ENCODE peak calls at places on chromosomes 7 and 10, in six cellular contexts. One of them, this sample, is unnamed.

GRCh38 chr7:152046531-152046930 is 21.1 kb downstream of the GALNT11 start:
- DNase-seq in GM23248: no peak
- DNase-seq in HCT116: no peak
- DNase-seq in PC-3: no peak
- DNase-seq in neural progenitor cell: no peak
- DNase-seq in SK-N-SH: no peak
- DNase-seq in this sample: no peak

GRCh38 chr7:26048663-26049062 is 103.3 kb upstream of the NFE2L3 start:
- DNase-seq in GM23248: no peak
- DNase-seq in HCT116: no peak
- DNase-seq in PC-3: no peak
- DNase-seq in neural progenitor cell: no peak
- DNase-seq in SK-N-SH: no peak
- DNase-seq in this sample: no peak

GRCh38 chr7:52168085-52168484 is 851.5 kb upstream of the COBL start:
- DNase-seq in GM23248: no peak
- DNase-seq in HCT116: no peak
- DNase-seq in PC-3: no peak
- DNase-seq in neural progenitor cell: peak
- DNase-seq in SK-N-SH: peak
- DNase-seq in this sample: no peak

GRCh38 chr10:72834183-72834825 is 59.2 kb upstream of the OIT3 start:
- DNase-seq in GM23248: peak
- DNase-seq in HCT116: peak
- DNase-seq in PC-3: peak
- DNase-seq in neural progenitor cell: peak
- DNase-seq in SK-N-SH: peak
- DNase-seq in this sample: peak

GRCh38 chr7:7562736-7563135 is 3.9 kb upstream of the MIOS start:
- DNase-seq in GM23248: peak
- DNase-seq in HCT116: no peak
- DNase-seq in PC-3: no peak
- DNase-seq in neural progenitor cell: no peak
- DNase-seq in SK-N-SH: no peak
- DNase-seq in this sample: no peak

GRCh38 chr10:72025400-72025799 is 61.2 kb downstream of the CHST3 start:
- DNase-seq in GM23248: no peak
- DNase-seq in HCT116: no peak
- DNase-seq in PC-3: no peak
- DNase-seq in neural progenitor cell: no peak
- DNase-seq in SK-N-SH: no peak
- DNase-seq in this sample: no peak

GRCh38 chr7:33905389-33906032 is at the start of gene BMPER:
- DNase-seq in GM23248: peak
- DNase-seq in HCT116: no peak
- DNase-seq in PC-3: peak
- DNase-seq in neural progenitor cell: peak
- DNase-seq in SK-N-SH: peak
- DNase-seq in this sample: peak

GRCh38 chr10:1531883-1532597 is 205.3 kb downstream of the ADARB2 start:
- DNase-seq in GM23248: no peak
- DNase-seq in HCT116: no peak
- DNase-seq in PC-3: no peak
- DNase-seq in neural progenitor cell: no peak
- DNase-seq in SK-N-SH: no peak
- DNase-seq in this sample: no peak

GRCh38 chr10:9274206-9274755 is 1219.8 kb downstream of the GATA3 start:
- DNase-seq in GM23248: no peak
- DNase-seq in HCT116: no peak
- DNase-seq in PC-3: no peak
- DNase-seq in neural progenitor cell: no peak
- DNase-seq in SK-N-SH: no peak
- DNase-seq in this sample: no peak

GRCh38 chr7:33982425-33982786 is 77.1 kb downstream of the BMPER start:
- DNase-seq in GM23248: peak
- DNase-seq in HCT116: peak
- DNase-seq in PC-3: peak
- DNase-seq in neural progenitor cell: peak
- DNase-seq in SK-N-SH: no peak
- DNase-seq in this sample: no peak

GRCh38 chr10:129075936-129076335 is 391.1 kb upstream of the MGMT start:
- DNase-seq in GM23248: no peak
- DNase-seq in HCT116: no peak
- DNase-seq in PC-3: no peak
- DNase-seq in neural progenitor cell: no peak
- DNase-seq in SK-N-SH: no peak
- DNase-seq in this sample: no peak

GRCh38 chr10:128927821-128928220 is 539.2 kb upstream of the MGMT start:
- DNase-seq in GM23248: no peak
- DNase-seq in HCT116: no peak
- DNase-seq in PC-3: no peak
- DNase-seq in neural progenitor cell: no peak
- DNase-seq in SK-N-SH: no peak
- DNase-seq in this sample: no peak

GRCh38 chr7:156450473-156450872 is 190.1 kb upstream of the RNF32 start:
- DNase-seq in GM23248: no peak
- DNase-seq in HCT116: no peak
- DNase-seq in PC-3: no peak
- DNase-seq in neural progenitor cell: no peak
- DNase-seq in SK-N-SH: no peak
- DNase-seq in this sample: no peak

GRCh38 chr7:37196631-37197030 is 252.0 kb downstream of the ELMO1 start:
- DNase-seq in GM23248: no peak
- DNase-seq in HCT116: no peak
- DNase-seq in PC-3: no peak
- DNase-seq in neural progenitor cell: no peak
- DNase-seq in SK-N-SH: no peak
- DNase-seq in this sample: no peak

GRCh38 chr7:114341648-114342047 is 73.0 kb upstream of the FOXP2 start:
- DNase-seq in GM23248: no peak
- DNase-seq in HCT116: no peak
- DNase-seq in PC-3: no peak
- DNase-seq in neural progenitor cell: no peak
- DNase-seq in SK-N-SH: no peak
- DNase-seq in this sample: no peak

GRCh38 chr10:546971-547590 is 142.4 kb downstream of the DIP2C start:
- DNase-seq in GM23248: peak
- DNase-seq in HCT116: no peak
- DNase-seq in PC-3: peak
- DNase-seq in neural progenitor cell: peak
- DNase-seq in SK-N-SH: peak
- DNase-seq in this sample: no peak

GRCh38 chr10:101840102-101840684 is 3.4 kb downstream of the KCNIP2 start:
- DNase-seq in GM23248: peak
- DNase-seq in HCT116: no peak
- DNase-seq in PC-3: no peak
- DNase-seq in neural progenitor cell: peak
- DNase-seq in SK-N-SH: peak
- DNase-seq in this sample: no peak
- H3K4me3 ChIP-seq in GM23248: peak
- H3K4me3 ChIP-seq in HCT116: peak
- H3K4me3 ChIP-seq in PC-3: peak
- H3K4me3 ChIP-seq in neural progenitor cell: peak
- H3K4me3 ChIP-seq in SK-N-SH: peak
- H3K4me3 ChIP-seq in this sample: peak

GRCh38 chr7:98626393-98627061 is 9.4 kb downstream of the NPTX2 start:
- DNase-seq in GM23248: no peak
- DNase-seq in HCT116: no peak
- DNase-seq in PC-3: no peak
- DNase-seq in neural progenitor cell: peak
- DNase-seq in SK-N-SH: no peak
- DNase-seq in this sample: no peak
- TF ChIP-seq EZH2phosphoT487 in GM23248: no peak
- TF ChIP-seq EZH2phosphoT487 in HCT116: no peak
- TF ChIP-seq EZH2phosphoT487 in PC-3: no peak
- TF ChIP-seq EZH2phosphoT487 in neural progenitor cell: no peak
- TF ChIP-seq EZH2phosphoT487 in SK-N-SH: no peak
- TF ChIP-seq EZH2phosphoT487 in this sample: no peak

GRCh38 chr10:3474266-3474665 is 301.7 kb upstream of the PITRM1 start:
- DNase-seq in GM23248: no peak
- DNase-seq in HCT116: no peak
- DNase-seq in PC-3: no peak
- DNase-seq in neural progenitor cell: no peak
- DNase-seq in SK-N-SH: no peak
- DNase-seq in this sample: no peak

GRCh38 chr10:3472705-3473078 is 300.1 kb upstream of the PITRM1 start:
- DNase-seq in GM23248: peak
- DNase-seq in HCT116: no peak
- DNase-seq in PC-3: peak
- DNase-seq in neural progenitor cell: no peak
- DNase-seq in SK-N-SH: no peak
- DNase-seq in this sample: no peak

GRCh38 chr10:3471927-3472704 is 299.5 kb upstream of the PITRM1 start:
- DNase-seq in GM23248: peak
- DNase-seq in HCT116: no peak
- DNase-seq in PC-3: peak
- DNase-seq in neural progenitor cell: peak
- DNase-seq in SK-N-SH: no peak
- DNase-seq in this sample: peak

GRCh38 chr10:3471497-3471896 is 298.9 kb upstream of the PITRM1 start:
- DNase-seq in GM23248: no peak
- DNase-seq in HCT116: no peak
- DNase-seq in PC-3: no peak
- DNase-seq in neural progenitor cell: no peak
- DNase-seq in SK-N-SH: no peak
- DNase-seq in this sample: no peak

DNA sequence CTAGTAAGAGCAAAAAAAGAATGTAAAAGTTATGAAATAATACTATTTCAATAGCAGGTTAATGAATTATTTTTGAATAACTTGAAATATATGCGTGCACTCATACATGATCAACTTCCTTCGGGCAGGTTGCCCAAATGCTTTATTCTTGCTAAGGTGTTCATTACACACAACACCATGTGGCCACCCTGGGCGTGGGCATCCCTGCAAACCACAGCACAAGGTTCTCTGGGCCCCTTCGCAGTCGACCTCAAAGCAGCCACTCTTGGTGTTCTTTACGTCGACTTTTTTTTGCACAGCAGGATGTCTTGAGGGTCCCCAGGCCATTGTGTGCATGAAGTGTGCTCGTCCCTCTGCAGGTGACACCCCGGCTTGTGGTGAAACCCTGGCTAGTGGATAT is 300.7 kb upstream of the PITRM1 start:
- DNase-seq in GM23248: no peak
- DNase-seq in HCT116: no peak
- DNase-seq in PC-3: no peak
- DNase-seq in neural progenitor cell: no peak
- DNase-seq in SK-N-SH: no peak
- DNase-seq in this sample: no peak
- H3K9ac ChIP-seq in GM23248: peak
- H3K9ac ChIP-seq in HCT116: no peak
- H3K9ac ChIP-seq in PC-3: no peak
- H3K9ac ChIP-seq in neural progenitor cell: no peak
- H3K9ac ChIP-seq in SK-N-SH: no peak
- H3K9ac ChIP-seq in this sample: no peak

GRCh38 chr10:106930751-106931150 is 233.8 kb downstream of the SORCS1 start:
- DNase-seq in GM23248: no peak
- DNase-seq in HCT116: no peak
- DNase-seq in PC-3: no peak
- DNase-seq in neural progenitor cell: no peak
- DNase-seq in SK-N-SH: no peak
- DNase-seq in this sample: no peak
- H3K4me3 ChIP-seq in GM23248: no peak
- H3K4me3 ChIP-seq in HCT116: no peak
- H3K4me3 ChIP-seq in PC-3: no peak
- H3K4me3 ChIP-seq in neural progenitor cell: no peak
- H3K4me3 ChIP-seq in SK-N-SH: no peak
- H3K4me3 ChIP-seq in this sample: no peak

DNA sequence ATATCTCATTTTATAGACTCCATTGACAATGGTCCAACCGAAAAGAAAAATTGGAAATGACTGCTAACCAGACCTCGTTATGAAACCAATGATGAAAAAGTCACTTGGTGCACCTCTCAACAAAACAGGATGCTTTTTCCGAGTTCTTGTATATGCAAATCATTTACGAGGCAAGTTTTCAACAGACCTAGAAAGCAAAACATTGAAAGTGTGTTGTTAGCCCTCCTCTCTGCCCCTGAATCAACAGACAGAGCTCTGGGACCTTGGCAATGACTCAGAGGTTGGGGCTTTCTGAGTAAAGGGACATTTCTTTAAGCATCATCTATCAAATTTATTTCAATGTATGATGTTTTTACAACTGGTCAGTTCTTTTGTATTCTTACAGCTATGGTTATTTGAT is 16.4 kb upstream of the DKK1 start:
- DNase-seq in GM23248: no peak
- DNase-seq in HCT116: no peak
- DNase-seq in PC-3: peak
- DNase-seq in neural progenitor cell: no peak
- DNase-seq in SK-N-SH: no peak
- DNase-seq in this sample: no peak
- TF ChIP-seq EZH2phosphoT487 in GM23248: no peak
- TF ChIP-seq EZH2phosphoT487 in HCT116: no peak
- TF ChIP-seq EZH2phosphoT487 in PC-3: no peak
- TF ChIP-seq EZH2phosphoT487 in neural progenitor cell: no peak
- TF ChIP-seq EZH2phosphoT487 in SK-N-SH: no peak
- TF ChIP-seq EZH2phosphoT487 in this sample: no peak

GRCh38 chr7:73991522-73992103 is 36.4 kb upstream of the ELN start:
- DNase-seq in GM23248: peak
- DNase-seq in HCT116: no peak
- DNase-seq in PC-3: no peak
- DNase-seq in neural progenitor cell: no peak
- DNase-seq in SK-N-SH: no peak
- DNase-seq in this sample: no peak
- H3K9ac ChIP-seq in GM23248: peak
- H3K9ac ChIP-seq in HCT116: no peak
- H3K9ac ChIP-seq in PC-3: no peak
- H3K9ac ChIP-seq in neural progenitor cell: no peak
- H3K9ac ChIP-seq in SK-N-SH: no peak
- H3K9ac ChIP-seq in this sample: no peak

GRCh38 chr10:91144961-91145360 is 75.5 kb upstream of the PCGF5 start:
- DNase-seq in GM23248: peak
- DNase-seq in HCT116: no peak
- DNase-seq in PC-3: no peak
- DNase-seq in neural progenitor cell: no peak
- DNase-seq in SK-N-SH: no peak
- DNase-seq in this sample: no peak

GRCh38 chr10:91150631-91151030 is 69.8 kb upstream of the PCGF5 start:
- DNase-seq in GM23248: no peak
- DNase-seq in HCT116: no peak
- DNase-seq in PC-3: no peak
- DNase-seq in neural progenitor cell: no peak
- DNase-seq in SK-N-SH: no peak
- DNase-seq in this sample: no peak

GRCh38 chr10:91153508-91153907 is 67.0 kb upstream of the PCGF5 start:
- DNase-seq in GM23248: no peak
- DNase-seq in HCT116: no peak
- DNase-seq in PC-3: no peak
- DNase-seq in neural progenitor cell: no peak
- DNase-seq in SK-N-SH: no peak
- DNase-seq in this sample: no peak

GRCh38 chr10:91146146-91146545 is 74.3 kb upstream of the PCGF5 start:
- DNase-seq in GM23248: peak
- DNase-seq in HCT116: no peak
- DNase-seq in PC-3: no peak
- DNase-seq in neural progenitor cell: no peak
- DNase-seq in SK-N-SH: no peak
- DNase-seq in this sample: no peak

DNA sequence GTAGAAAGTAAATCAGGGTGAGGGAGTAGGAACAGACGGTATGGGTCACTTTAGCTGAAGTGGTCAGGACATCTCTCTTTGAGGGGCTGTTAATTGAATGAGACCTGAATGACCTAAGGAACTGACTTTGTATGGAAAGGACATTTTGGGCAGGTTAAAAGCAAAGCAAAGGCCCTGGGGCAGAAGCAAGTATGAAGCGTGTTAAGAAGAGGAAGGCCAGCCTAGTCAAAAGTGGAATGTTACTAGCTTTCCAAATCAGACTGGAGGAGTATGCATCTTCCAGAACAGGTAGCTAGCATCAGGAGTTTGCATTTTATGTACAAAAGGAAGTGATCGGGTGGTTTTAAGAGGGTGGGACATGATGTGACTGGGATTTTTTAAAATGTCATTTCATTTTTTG is 70.9 kb upstream of the PCGF5 start:
- DNase-seq in GM23248: no peak
- DNase-seq in HCT116: no peak
- DNase-seq in PC-3: no peak
- DNase-seq in neural progenitor cell: no peak
- DNase-seq in SK-N-SH: no peak
- DNase-seq in this sample: no peak
- H3K4me3 ChIP-seq in GM23248: no peak
- H3K4me3 ChIP-seq in HCT116: no peak
- H3K4me3 ChIP-seq in PC-3: no peak
- H3K4me3 ChIP-seq in neural progenitor cell: no peak
- H3K4me3 ChIP-seq in SK-N-SH: no peak
- H3K4me3 ChIP-seq in this sample: no peak

This sample was measured in MM.1S.